ENCODE peak calls at places on chromosomes 2 and 18, in eight cellular contexts. S, P, Y, V, W, I, U and L are unnamed samples.

GRCh38 chr18:73408434-73408833 is 540.6 kb upstream of the NETO1 start:
- DNase-seq in S (no peak), P (no peak), Y (no peak), V (no peak), W (no peak), I (peak; percentile 54), U (peak; percentile 48), L (no peak)

GRCh38 chr2:227365833-227366232 is 13.3 kb downstream of the TM4SF20 start:
- DNase-seq in S (no peak), P (no peak), Y (no peak), V (no peak), W (no peak), I (no peak), U (no peak), L (no peak)

GRCh38 chr2:96103388-96103705 is 13.0 kb downstream of the ADRA2B start:
- DNase-seq in S (no peak), P (no peak), Y (no peak), V (no peak), W (no peak), I (peak; percentile 43), U (peak; percentile 23), L (no peak)

GRCh38 chr2:102187191-102188150 is 648 bp downstream of the IL1RL2 start:
- DNase-seq in S (no peak), P (no peak), Y (peak; percentile 43), V (peak; percentile 16), W (no peak), I (peak; percentile 48), U (no peak), L (peak; percentile 27)

GRCh38 chr2:127820080-127820668 is 9.2 kb upstream of the WDR33 start:
- DNase-seq in S (no peak), P (no peak), Y (no peak), V (no peak), W (no peak), I (peak; percentile 55), U (no peak), L (no peak)

GRCh38 chr18:24427484-24427883 is 1.0 kb downstream of the IMPACT start:
- DNase-seq in S (peak; percentile 11), P (no peak), Y (no peak), V (no peak), W (peak; percentile 9), I (peak; percentile 38), U (no peak), L (no peak)

GRCh38 chr2:48532824-48533223 is 2.9 kb downstream of the STON1 start:
- DNase-seq in S (no peak), P (no peak), Y (no peak), V (no peak), W (no peak), I (no peak), U (no peak), L (no peak)

GRCh38 chr2:127665267-127665893 is 9.9 kb downstream of the LIMS2 start:
- DNase-seq in S (no peak), P (no peak), Y (no peak), V (no peak), W (no peak), I (peak; percentile 29), U (no peak), L (no peak)

GRCh38 chr2:201638331-201638730 is 5.0 kb downstream of the TMEM237 start:
- DNase-seq in S (no peak), P (no peak), Y (no peak), V (no peak), W (no peak), I (no peak), U (no peak), L (no peak)

GRCh38 chr2:171553858-171554257 is 31.6 kb downstream of the CYBRD1 start:
- DNase-seq in S (no peak), P (no peak), Y (no peak), V (no peak), W (peak; percentile 80), I (peak; percentile 46), U (peak; percentile 38), L (no peak)

GRCh38 chr18:68679531-68679930 is 35.4 kb downstream of the TMX3 start:
- DNase-seq in S (no peak), P (peak; percentile 39), Y (no peak), V (no peak), W (no peak), I (no peak), U (no peak), L (no peak)

GRCh38 chr2:230323385-230324106 is 3.4 kb upstream of the SP140L start:
- DNase-seq in S (no peak), P (no peak), Y (no peak), V (no peak), W (no peak), I (peak; percentile 58), U (no peak), L (no peak)

GRCh38 chr2:96832751-96833507 is 10.9 kb downstream of the ANKRD23 start:
- DNase-seq in S (peak; percentile 52), P (peak; percentile 11), Y (peak; percentile 60), V (no peak), W (peak; percentile 82), I (peak; percentile 93), U (peak; percentile 93), L (no peak)

GRCh38 chr2:86518498-86518897 is 44.7 kb downstream of the CHMP3 start:
- DNase-seq in S (peak; percentile 10), P (no peak), Y (no peak), V (no peak), W (peak; percentile 10), I (peak; percentile 46), U (no peak), L (no peak)

GRCh38 chr2:86522711-86523110 is 40.5 kb downstream of the CHMP3 start:
- DNase-seq in S (no peak), P (no peak), Y (no peak), V (no peak), W (no peak), I (no peak), U (no peak), L (no peak)

GRCh38 chr2:86521922-86522321 is 41.3 kb downstream of the CHMP3 start:
- DNase-seq in S (no peak), P (no peak), Y (no peak), V (no peak), W (no peak), I (no peak), U (no peak), L (no peak)

GRCh38 chr2:86519349-86519748 is 43.9 kb downstream of the CHMP3 start:
- DNase-seq in S (peak; percentile 43), P (no peak), Y (no peak), V (no peak), W (no peak), I (no peak), U (no peak), L (no peak)

GRCh38 chr2:86520153-86520552 is 43.1 kb downstream of the CHMP3 start:
- DNase-seq in S (no peak), P (no peak), Y (no peak), V (no peak), W (no peak), I (no peak), U (no peak), L (no peak)
- TF ChIP-seq CTCF in S (peak; percentile 30), P (no peak), Y (no peak), V (no peak), W (no peak), I (peak; percentile 45), U (peak; percentile 38), L (no peak)

DNA sequence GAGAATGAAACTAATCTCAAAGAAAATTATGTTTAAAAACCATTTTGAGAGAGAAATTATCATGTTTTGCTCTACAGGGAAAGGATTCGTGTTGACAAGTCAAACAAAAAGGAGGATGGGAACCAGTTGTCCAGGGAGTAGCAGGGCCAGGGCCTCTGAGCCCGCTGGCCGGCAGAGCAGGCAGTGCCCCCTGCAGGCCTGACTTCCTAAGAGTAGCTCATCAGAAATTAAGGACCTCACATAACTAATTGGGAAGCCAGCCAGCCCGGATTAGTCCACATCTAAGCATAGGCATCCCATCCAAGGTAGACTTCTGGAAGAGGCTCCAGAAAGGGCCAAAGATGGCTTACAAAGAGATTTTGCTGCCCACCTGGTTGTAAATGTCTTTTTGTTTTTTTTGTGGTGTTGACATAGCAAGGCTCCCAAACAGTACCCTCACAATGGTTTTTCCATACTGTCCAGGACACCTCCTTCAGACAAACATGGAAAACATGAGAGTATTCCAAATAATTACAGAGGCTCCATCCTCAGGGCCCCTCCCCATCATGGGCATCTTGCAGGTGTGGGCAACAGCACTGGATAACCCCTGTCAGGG is 241.2 kb upstream of the TANK start:
- DNase-seq in S (peak; percentile 71), P (no peak), Y (peak; percentile 76), V (peak; percentile 33), W (peak; percentile 80), I (peak; percentile 89), U (peak; percentile 70), L (peak; percentile 21)
- TF ChIP-seq CTCF in S (peak; percentile 88), P (peak; percentile 39), Y (peak; percentile 70), V (peak; percentile 57), W (peak; percentile 77), I (peak; percentile 91), U (peak; percentile 85), L (peak; percentile 45)

DNA sequence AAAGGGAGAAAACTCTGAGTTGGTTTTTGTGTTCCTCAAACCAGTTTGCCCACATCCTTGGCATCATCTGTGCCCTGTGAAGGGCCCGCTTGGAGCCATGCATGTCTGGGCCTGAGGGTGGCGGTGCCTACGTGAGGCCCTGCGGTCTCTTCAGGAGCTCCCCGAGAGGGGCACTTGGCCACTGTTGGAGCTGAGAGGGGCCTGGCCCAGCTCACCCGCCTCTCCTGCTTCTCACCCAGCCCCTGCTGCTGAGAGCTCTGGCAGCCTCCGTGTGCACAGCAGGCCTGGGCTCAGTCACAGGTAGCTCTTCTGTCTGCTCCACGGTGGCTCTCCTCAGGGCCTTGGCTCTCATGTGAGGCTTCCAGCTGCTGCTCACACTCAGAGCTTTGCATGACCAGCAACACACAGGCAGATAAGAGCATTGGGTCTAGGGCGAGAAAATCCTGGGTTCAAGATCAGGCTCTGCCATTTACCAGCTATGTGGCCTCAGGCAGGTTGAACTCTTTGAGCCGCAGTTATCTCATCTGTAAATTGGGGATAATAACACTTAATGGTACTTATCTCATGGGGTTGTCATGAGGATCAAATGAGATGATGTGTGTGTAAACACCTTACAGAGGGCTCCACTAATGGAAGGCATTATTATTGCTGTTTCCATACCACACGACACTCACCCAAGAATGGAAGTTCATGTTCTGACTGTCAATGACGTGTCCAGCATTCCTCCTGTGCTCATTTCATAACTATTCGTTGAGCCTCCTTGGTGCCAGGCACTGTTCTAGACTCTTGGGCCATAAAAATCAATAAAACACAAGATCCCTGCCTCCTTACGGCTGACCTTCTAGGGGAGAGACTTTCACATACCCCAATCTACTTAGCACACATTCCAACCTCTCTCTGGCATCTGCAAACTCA is 41.6 kb upstream of the PLB1 start:
- DNase-seq in S (peak; percentile 28), P (no peak), Y (no peak), V (no peak), W (no peak), I (no peak), U (no peak), L (no peak)
- TF ChIP-seq CTCF in S (no peak), P (no peak), Y (no peak), V (no peak), W (no peak), I (no peak), U (no peak), L (no peak)

DNA sequence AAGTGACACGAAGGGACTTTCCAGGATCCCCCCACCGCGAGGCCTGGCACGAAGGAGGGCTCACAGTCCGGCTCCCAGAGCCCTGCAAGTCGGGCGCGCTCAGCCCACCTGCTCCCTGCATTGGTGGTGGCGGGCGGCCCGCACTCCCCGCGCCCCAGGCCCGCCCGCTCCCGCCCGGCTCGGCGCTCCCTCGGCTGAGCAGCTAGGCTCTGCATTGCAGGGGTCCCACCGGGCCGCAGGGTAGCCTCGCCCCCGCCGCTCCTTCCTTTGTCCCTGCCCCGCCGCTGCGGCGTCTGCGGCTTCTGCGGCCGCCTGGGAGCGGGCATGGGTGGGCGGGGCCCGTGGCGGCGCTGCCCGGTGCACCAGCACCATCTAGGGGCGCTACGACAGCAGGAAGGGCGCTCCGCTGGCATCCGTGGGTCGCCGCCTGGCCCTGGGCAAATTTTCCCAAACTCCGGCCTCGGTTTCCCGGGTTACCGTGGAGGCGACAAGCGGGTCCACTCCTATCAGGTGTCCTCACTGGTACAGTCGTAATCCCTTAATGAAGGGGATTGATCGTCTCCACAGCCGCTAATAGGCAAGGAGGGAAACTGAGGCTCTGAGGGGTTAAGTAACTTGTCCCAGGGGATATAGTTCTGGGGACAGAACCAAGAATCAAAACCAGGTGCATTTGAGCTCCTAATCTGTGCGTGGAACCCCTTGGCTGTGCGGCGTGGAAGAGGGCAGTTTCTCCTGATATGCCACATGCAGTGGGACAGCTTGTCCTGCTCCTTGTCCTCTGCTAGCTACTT is 157.4 kb downstream of the CYRIA start:
- DNase-seq in S (peak; percentile 28), P (no peak), Y (peak; percentile 69), V (peak; percentile 15), W (peak; percentile 68), I (peak; percentile 89), U (peak; percentile 76), L (peak; percentile 25)
- TF ChIP-seq CTCF in S (peak; percentile 43), P (peak; percentile 16), Y (peak; percentile 45), V (peak; percentile 11), W (peak; percentile 49), I (peak; percentile 96), U (peak; percentile 90), L (no peak)